ENCODE peak calls at places on chromosomes 12 and 14, in six cellular contexts. U, N, Y, P, B and R are unnamed samples.

GRCh38 chr12:3130053-3130805 is 53.0 kb downstream of the TSPAN9 start:
- DNase-seq in U (peak), N (no peak), Y (no peak), P (no peak), B (no peak), R (no peak)

GRCh38 chr14:100849432-100849831 is 23.5 kb downstream of the MEG3 start:
- DNase-seq in U (peak), N (no peak), Y (no peak), P (no peak), B (no peak), R (no peak)

GRCh38 chr14:81516941-81517797 is 16.5 kb downstream of the SEL1L start:
- DNase-seq in U (peak), N (peak), Y (peak), P (no peak), B (no peak), R (no peak)

GRCh38 chr12:26185532-26186320 is 9.6 kb upstream of the SSPN start:
- DNase-seq in U (no peak), N (no peak), Y (no peak), P (no peak), B (no peak), R (no peak)

GRCh38 chr14:62776300-62776699 is 269.0 kb downstream of the KCNH5 start:
- DNase-seq in U (peak), N (no peak), Y (no peak), P (no peak), B (no peak), R (no peak)

GRCh38 chr12:1311145-1311544 is 283.2 kb downstream of the FBXL14 start:
- DNase-seq in U (no peak), N (no peak), Y (no peak), P (no peak), B (no peak), R (no peak)

GRCh38 chr14:103090481-103091020 is 4.0 kb upstream of the EXOC3L4 start:
- DNase-seq in U (no peak), N (no peak), Y (no peak), P (no peak), B (no peak), R (no peak)

GRCh38 chr14:79809849-79810612 is 401.3 kb downstream of the DIO2 start:
- DNase-seq in U (peak), N (no peak), Y (no peak), P (no peak), B (no peak), R (no peak)

GRCh38 chr12:21697829-21698630 is 40.4 kb upstream of the LDHB start:
- DNase-seq in U (peak), N (no peak), Y (no peak), P (no peak), B (no peak), R (no peak)

GRCh38 chr12:6904280-6905276 is at the start of gene LRRC23:
- DNase-seq in U (peak), N (peak), Y (peak), P (peak), B (peak), R (peak)
- TF ChIP-seq POLR2A in U (peak), N (peak), Y (peak), P (peak), B (no peak), R (no peak)

GRCh38 chr12:53006810-53007742 is 820 bp downstream of the EIF4B start:
- DNase-seq in U (peak), N (peak), Y (peak), P (peak), B (peak), R (peak)
- TF ChIP-seq POLR2A in U (peak), N (no peak), Y (no peak), P (no peak), B (no peak), R (no peak)

GRCh38 chr12:124457287-124458219 is 109.9 kb downstream of the NCOR2 start:
- DNase-seq in U (peak), N (peak), Y (peak), P (peak), B (peak), R (peak)
- TF ChIP-seq POLR2A in U (no peak), N (no peak), Y (peak), P (no peak), B (no peak), R (no peak)

DNA sequence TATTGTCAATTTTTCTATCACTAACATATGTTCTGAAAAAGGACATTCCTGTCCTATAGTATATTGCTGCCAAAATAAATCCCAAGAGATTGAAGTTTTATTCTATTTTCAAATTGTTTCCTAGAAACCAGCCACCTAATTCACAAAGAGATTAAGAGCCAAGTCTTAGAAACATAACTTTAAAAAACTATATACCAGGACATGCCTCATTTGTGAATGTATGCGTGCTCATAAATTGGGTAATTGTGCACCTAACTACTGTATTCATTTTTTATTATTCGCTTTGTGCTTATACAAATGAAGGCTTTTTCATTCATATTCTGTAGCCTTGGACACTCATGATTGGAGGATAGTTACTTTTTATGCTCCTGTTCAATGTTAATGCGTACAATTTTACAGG is 200.7 kb downstream of the FUT8 start:
- DNase-seq in U (no peak), N (no peak), Y (no peak), P (no peak), B (no peak), R (no peak)
- TF ChIP-seq POLR2A in U (no peak), N (no peak), Y (no peak), P (no peak), B (no peak), R (no peak)

GRCh38 chr12:87813476-87814234 is 215.5 kb downstream of the C12orf50 start:
- DNase-seq in U (peak), N (no peak), Y (no peak), P (no peak), B (no peak), R (no peak)

GRCh38 chr12:87818416-87818815 is 210.8 kb downstream of the C12orf50 start:
- DNase-seq in U (no peak), N (no peak), Y (no peak), P (no peak), B (no peak), R (no peak)

GRCh38 chr12:87816186-87816585 is 213.0 kb downstream of the C12orf50 start:
- DNase-seq in U (peak), N (no peak), Y (no peak), P (no peak), B (no peak), R (no peak)

GRCh38 chr12:87814625-87815024 is 214.6 kb downstream of the C12orf50 start:
- DNase-seq in U (peak), N (no peak), Y (no peak), P (no peak), B (no peak), R (no peak)

GRCh38 chr12:87815738-87816137 is 213.5 kb downstream of the C12orf50 start:
- DNase-seq in U (no peak), N (no peak), Y (no peak), P (no peak), B (no peak), R (no peak)
- TF ChIP-seq POLR2A in U (no peak), N (no peak), Y (no peak), P (no peak), B (no peak), R (no peak)

GRCh38 chr14:52313903-52314481 is at the start of gene PTGER2:
- DNase-seq in U (peak), N (peak), Y (peak), P (peak), B (peak), R (peak)
- TF ChIP-seq POLR2A in U (peak), N (no peak), Y (peak), P (no peak), B (no peak), R (peak)

GRCh38 chr14:73223049-73223448 is 14.3 kb upstream of the PAPLN start:
- DNase-seq in U (no peak), N (no peak), Y (peak), P (no peak), B (no peak), R (no peak)
- TF ChIP-seq POLR2A in U (no peak), N (no peak), Y (no peak), P (no peak), B (no peak), R (no peak)

GRCh38 chr12:132837693-132838463 is 9.2 kb upstream of the GOLGA3 start:
- DNase-seq in U (no peak), N (peak), Y (peak), P (no peak), B (no peak), R (no peak)
- TF ChIP-seq POLR2A in U (no peak), N (no peak), Y (no peak), P (no peak), B (no peak), R (no peak)

GRCh38 chr14:40623641-40624040 is 983.0 kb upstream of the LRFN5 start:
- DNase-seq in U (no peak), N (no peak), Y (no peak), P (no peak), B (no peak), R (no peak)
- TF ChIP-seq POLR2A in U (no peak), N (no peak), Y (no peak), P (no peak), B (no peak), R (no peak)

GRCh38 chr12:82358200-82359114 is at the start of the genes CCDC59 and METTL25:
- DNase-seq in U (peak), N (peak), Y (peak), P (peak), B (peak), R (peak)
- TF ChIP-seq POLR2A in U (peak), N (peak), Y (peak), P (peak), B (peak), R (peak)